ENCODE peak calls at places on chromosomes 13 and 19, in seven cellular contexts. H is activated B cell treated with CpG ODN at 0.5 μM for 24 hours, A is psoas muscle, K is fibroblast of pulmonary artery, S is PC-3, Z is RWPE1, X is cardiac muscle cell. Y is an unnamed sample.

GRCh38 chr13:24212674-24213073 is 52.2 kb downstream of the SPATA13 start:
- DNase-seq in H (no peak), A (no peak), K (no peak), S (no peak), Z (no peak), X (no peak), Y (no peak)

GRCh38 chr19:32037998-32038732 is 307.2 kb upstream of the ZNF507 start:
- DNase-seq in H (no peak), A (no peak), K (no peak), S (no peak), Z (no peak), X (no peak), Y (no peak)

GRCh38 chr19:30653646-30654386 is 281.6 kb downstream of the ZNF536 start:
- DNase-seq in H (no peak), A (no peak), K (no peak), S (no peak), Z (no peak), X (no peak), Y (no peak)

GRCh38 chr19:51652266-51652665 is 5.6 kb upstream of the SIGLEC14 start:
- DNase-seq in H (no peak), A (no peak), K (no peak), S (no peak), Z (no peak), X (no peak), Y (no peak)

GRCh38 chr13:82772802-82773201 is 1109.5 kb downstream of the SLITRK1 start:
- DNase-seq in H (no peak), A (no peak), K (peak; percentile 27), S (peak; percentile 48), Z (no peak), X (no peak), Y (no peak)

GRCh38 chr19:28948531-28948930 is 264.4 kb downstream of the UQCRFS1 start:
- DNase-seq in H (no peak), A (no peak), K (no peak), S (no peak), Z (no peak), X (no peak), Y (no peak)

GRCh38 chr19:3345850-3346460 is 20.4 kb upstream of the NFIC start:
- DNase-seq in H (no peak), A (no peak), K (no peak), S (no peak), Z (no peak), X (no peak), Y (peak; percentile 17)

GRCh38 chr13:39631307-39631706 is 24.2 kb upstream of the COG6 start:
- DNase-seq in H (no peak), A (no peak), K (no peak), S (no peak), Z (no peak), X (no peak), Y (no peak)

GRCh38 chr13:48625396-48626076 is 28.2 kb upstream of the CYSLTR2 start:
- DNase-seq in H (no peak), A (no peak), K (no peak), S (no peak), Z (no peak), X (no peak), Y (no peak)

GRCh38 chr13:114065141-114065925 is 67.1 kb downstream of the RASA3 start:
- DNase-seq in H (peak; percentile 61), A (peak; percentile 89), K (peak; percentile 97), S (peak; percentile 95), Z (peak; percentile 92), X (peak; percentile 48), Y (no peak)

GRCh38 chr19:53823380-53824120 is 564 bp downstream of the NLRP12 start:
- DNase-seq in H (no peak), A (no peak), K (no peak), S (peak; percentile 16), Z (no peak), X (no peak), Y (no peak)

GRCh38 chr19:28290963-28291657 is 921.8 kb downstream of the UQCRFS1 start:
- DNase-seq in H (no peak), A (no peak), K (no peak), S (no peak), Z (no peak), X (no peak), Y (no peak)

GRCh38 chr13:47310376-47310775 is 413.5 kb upstream of the HTR2A start:
- DNase-seq in H (no peak), A (no peak), K (no peak), S (no peak), Z (no peak), X (no peak), Y (no peak)

GRCh38 chr13:94556016-94556415 is 39.9 kb downstream of the TGDS start:
- DNase-seq in H (no peak), A (no peak), K (no peak), S (no peak), Z (no peak), X (no peak), Y (no peak)

GRCh38 chr13:45500492-45501174 is 35.9 kb downstream of the COG3 start:
- DNase-seq in H (no peak), A (no peak), K (peak; percentile 95), S (peak; percentile 80), Z (peak; percentile 26), X (no peak), Y (no peak)

GRCh38 chr13:36051082-36051481 is 80.1 kb downstream of the DCLK1 start:
- DNase-seq in H (no peak), A (no peak), K (no peak), S (no peak), Z (no peak), X (no peak), Y (no peak)

GRCh38 chr13:111577956-111578595 is 257.6 kb downstream of the TEX29 start:
- DNase-seq in H (no peak), A (no peak), K (no peak), S (no peak), Z (no peak), X (no peak), Y (no peak)

GRCh38 chr13:39655569-39656324 is at the start of gene COG6:
- DNase-seq in H (peak; percentile 99), A (peak; percentile 92), K (peak; percentile 88), S (peak; percentile 86), Z (peak; percentile 83), X (peak; percentile 91), Y (peak; percentile 55)

GRCh38 chr13:37599509-37599908 is 941 bp upstream of the POSTN start:
- DNase-seq in H (no peak), A (no peak), K (peak; percentile 58), S (no peak), Z (no peak), X (no peak), Y (no peak)

GRCh38 chr13:68174905-68175304 is 944.8 kb upstream of the PCDH9 start:
- DNase-seq in H (no peak), A (no peak), K (no peak), S (no peak), Z (no peak), X (no peak), Y (no peak)
- TF ChIP-seq CTCF in H (no peak), A (no peak), K (no peak), S (no peak), Z (no peak), X (no peak), Y (no peak)

DNA sequence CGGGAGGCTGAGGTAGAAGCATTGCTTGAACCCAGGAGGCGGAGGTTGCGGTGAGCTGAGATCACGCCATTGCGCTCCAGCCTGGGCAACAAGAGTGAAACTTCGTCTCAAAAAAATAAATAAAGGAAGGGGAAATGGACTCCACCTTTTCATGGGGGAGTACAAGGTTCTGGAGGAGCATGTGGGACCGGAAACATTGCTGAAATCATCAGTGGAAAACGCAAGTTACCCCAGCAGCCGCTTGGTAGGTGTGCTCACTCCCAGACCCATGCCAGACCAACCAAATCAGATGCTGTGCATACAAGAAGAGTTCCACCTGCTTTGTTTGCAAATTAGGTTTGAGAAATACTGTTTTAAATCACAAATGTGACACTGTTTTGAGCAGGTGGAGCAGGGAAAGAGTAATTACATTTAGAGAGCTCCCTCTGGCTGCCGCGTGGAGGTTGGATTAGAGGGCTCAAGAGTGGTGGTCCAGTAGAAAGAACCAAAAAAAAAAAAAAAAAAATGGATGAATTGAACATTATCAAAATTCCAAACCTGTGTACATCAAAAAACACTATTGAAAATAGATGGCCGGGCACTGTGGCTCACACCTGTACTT is 4.9 kb downstream of the ERICH4 start:
- DNase-seq in H (no peak), A (no peak), K (no peak), S (no peak), Z (no peak), X (no peak), Y (no peak)
- TF ChIP-seq CTCF in H (no peak), A (no peak), K (peak; percentile 9), S (peak; percentile 17), Z (no peak), X (peak; percentile 14), Y (no peak)

GRCh38 chr19:48390188-48391099 is 907 bp downstream of the KDELR1 start:
- DNase-seq in H (peak; percentile 57), A (peak; percentile 70), K (peak; percentile 58), S (no peak), Z (peak; percentile 46), X (peak; percentile 77), Y (no peak)

GRCh38 chr19:48393196-48393558 is 291 bp upstream of the GRIN2D start:
- DNase-seq in H (no peak), A (no peak), K (no peak), S (no peak), Z (no peak), X (no peak), Y (no peak)

GRCh38 chr19:48393559-48394330 is at the start of gene GRIN2D:
- DNase-seq in H (peak; percentile 35), A (no peak), K (peak; percentile 42), S (peak; percentile 26), Z (no peak), X (peak; percentile 62), Y (peak; percentile 73)

GRCh38 chr19:48394331-48395169 is 1.1 kb downstream of the GRIN2D start:
- DNase-seq in H (no peak), A (no peak), K (no peak), S (no peak), Z (no peak), X (no peak), Y (no peak)

DNA sequence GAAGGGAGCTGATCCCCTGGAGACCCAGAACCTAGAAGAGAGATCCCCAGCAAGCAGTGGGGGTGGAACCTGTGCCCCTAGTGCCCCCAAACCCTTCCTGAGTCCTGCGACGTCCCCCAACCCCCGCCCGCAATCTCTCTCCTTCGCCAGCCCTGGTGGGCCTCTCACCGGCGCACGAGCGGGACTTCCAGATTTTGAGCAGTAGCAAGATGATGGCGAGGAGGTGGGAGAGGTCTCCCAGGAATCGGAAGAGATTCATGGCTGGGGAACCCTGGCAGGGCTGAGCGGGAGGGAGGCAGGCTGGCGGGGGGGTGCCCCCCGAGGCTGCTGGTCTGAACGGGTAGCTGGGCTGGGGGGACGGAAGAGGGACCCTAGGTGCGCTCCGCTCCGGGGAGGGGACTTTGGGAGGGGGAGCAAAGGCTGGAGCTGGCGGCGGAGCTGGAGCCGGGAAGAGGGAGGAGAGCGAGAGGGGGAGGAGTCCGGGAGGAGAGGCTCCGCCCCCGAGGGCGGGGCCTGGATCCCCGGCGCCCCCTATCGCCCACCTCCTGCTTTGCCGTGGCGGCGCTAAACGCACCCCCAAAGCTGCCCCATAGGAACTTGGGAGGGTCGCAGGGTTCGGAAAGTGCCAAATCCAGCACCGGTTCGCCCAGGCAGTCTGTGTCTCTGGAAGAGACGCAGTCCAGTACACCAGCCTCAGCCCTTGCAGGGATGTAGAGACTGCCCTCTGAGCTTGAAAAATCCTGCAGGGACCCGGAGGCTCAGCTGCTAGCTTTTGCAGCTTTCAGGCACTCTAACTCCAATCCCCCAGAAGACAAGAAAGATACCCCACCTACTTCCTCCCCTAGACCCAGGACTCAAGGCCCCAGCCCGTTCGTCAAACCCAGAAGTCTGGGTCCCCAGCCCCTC is at the start of gene KDELR1:
- DNase-seq in H (peak; percentile 83), A (peak; percentile 70), K (peak; percentile 75), S (peak; percentile 64), Z (peak; percentile 81), X (peak; percentile 87), Y (peak; percentile 82)
- TF ChIP-seq CTCF in H (peak; percentile 51), A (peak; percentile 86), K (peak; percentile 90), S (peak; percentile 75), Z (peak; percentile 92), X (peak; percentile 94), Y (peak; percentile 59)

GRCh38 chr19:35211545-35212230 is 16.9 kb downstream of the FAM187B start:
- DNase-seq in H (no peak), A (peak; percentile 37), K (no peak), S (no peak), Z (no peak), X (no peak), Y (no peak)
- TF ChIP-seq CTCF in H (no peak), A (no peak), K (no peak), S (no peak), Z (no peak), X (no peak), Y (no peak)

Y was measured in D721Med.